ENCODE peak calls at places on chromosomes 5 and 9, in ten cellular contexts. One of them, this sample, is unnamed.
A peak's percentile ranks its signal among the peaks of the same experiment; 100 is the strongest.

GRCh38 chr5:179623906-179624741 is 653 bp upstream of the HNRNPH1 start:
- DNase-seq in endothelial cell: no peak
- DNase-seq in GM23338: peak; percentile 86
- DNase-seq in tibial nerve: no peak
- DNase-seq in NCI-H460: no peak
- DNase-seq in anterior cingulate cortex: no peak
- DNase-seq in CD4-positive, CD25-positive, alpha-beta regulatory T cell: peak; percentile 61
- DNase-seq in stimulated activated CD4-positive, alpha-beta T cell treated with anti-CD3 and anti-CD28 coated beads, Interleukin-12 subunit alpha, Interleukin-12 subunit beta, amount 100 ng/mL, for 4 hours: peak; percentile 39
- DNase-seq in astrocyte of the spinal cord: peak; percentile 90
- DNase-seq in AG09319: no peak
- DNase-seq in this sample: peak; percentile 71

GRCh38 chr9:19629506-19629905 is 159.3 kb downstream of the SLC24A2 start:
- DNase-seq in endothelial cell: peak; percentile 38
- DNase-seq in NCI-H460: no peak
- DNase-seq in CD4-positive, CD25-positive, alpha-beta regulatory T cell: no peak
- DNase-seq in astrocyte of the spinal cord: no peak
- DNase-seq in GM23338: peak; percentile 47
- DNase-seq in AG09319: no peak
- DNase-seq in tibial nerve: no peak
- DNase-seq in stimulated activated CD4-positive, alpha-beta T cell treated with anti-CD3 and anti-CD28 coated beads, Interleukin-12 subunit alpha, Interleukin-12 subunit beta, amount 100 ng/mL, for 4 hours: no peak
- DNase-seq in anterior cingulate cortex: no peak
- DNase-seq in this sample: no peak

GRCh38 chr5:177973066-177973635 is 22.9 kb downstream of the PROP1 start:
- DNase-seq in NCI-H460: no peak
- DNase-seq in astrocyte of the spinal cord: no peak
- DNase-seq in AG09319: no peak
- DNase-seq in GM23338: no peak
- DNase-seq in stimulated activated CD4-positive, alpha-beta T cell treated with anti-CD3 and anti-CD28 coated beads, Interleukin-12 subunit alpha, Interleukin-12 subunit beta, amount 100 ng/mL, for 4 hours: no peak
- DNase-seq in anterior cingulate cortex: no peak
- DNase-seq in CD4-positive, CD25-positive, alpha-beta regulatory T cell: no peak
- DNase-seq in endothelial cell: no peak
- DNase-seq in tibial nerve: no peak
- DNase-seq in this sample: no peak

GRCh38 chr5:167743685-167744084 is 547.8 kb upstream of the WWC1 start:
- DNase-seq in AG09319: no peak
- DNase-seq in stimulated activated CD4-positive, alpha-beta T cell treated with anti-CD3 and anti-CD28 coated beads, Interleukin-12 subunit alpha, Interleukin-12 subunit beta, amount 100 ng/mL, for 4 hours: no peak
- DNase-seq in tibial nerve: no peak
- DNase-seq in anterior cingulate cortex: no peak
- DNase-seq in GM23338: no peak
- DNase-seq in endothelial cell: no peak
- DNase-seq in astrocyte of the spinal cord: peak; percentile 89
- DNase-seq in CD4-positive, CD25-positive, alpha-beta regulatory T cell: no peak
- DNase-seq in NCI-H460: peak; percentile 16
- DNase-seq in this sample: no peak

GRCh38 chr5:172648008-172648359 is 6.9 kb downstream of the NEURL1B start:
- DNase-seq in CD4-positive, CD25-positive, alpha-beta regulatory T cell: no peak
- DNase-seq in AG09319: no peak
- DNase-seq in anterior cingulate cortex: no peak
- DNase-seq in astrocyte of the spinal cord: no peak
- DNase-seq in tibial nerve: no peak
- DNase-seq in endothelial cell: no peak
- DNase-seq in NCI-H460: no peak
- DNase-seq in GM23338: no peak
- DNase-seq in stimulated activated CD4-positive, alpha-beta T cell treated with anti-CD3 and anti-CD28 coated beads, Interleukin-12 subunit alpha, Interleukin-12 subunit beta, amount 100 ng/mL, for 4 hours: no peak
- DNase-seq in this sample: no peak

GRCh38 chr5:132497488-132497997 is 7.0 kb upstream of the IRF1 start:
- DNase-seq in stimulated activated CD4-positive, alpha-beta T cell treated with anti-CD3 and anti-CD28 coated beads, Interleukin-12 subunit alpha, Interleukin-12 subunit beta, amount 100 ng/mL, for 4 hours: no peak
- DNase-seq in anterior cingulate cortex: no peak
- DNase-seq in AG09319: peak; percentile 71
- DNase-seq in CD4-positive, CD25-positive, alpha-beta regulatory T cell: no peak
- DNase-seq in tibial nerve: peak; percentile 35
- DNase-seq in endothelial cell: no peak
- DNase-seq in GM23338: peak; percentile 35
- DNase-seq in astrocyte of the spinal cord: peak; percentile 95
- DNase-seq in NCI-H460: no peak
- DNase-seq in this sample: no peak

GRCh38 chr5:56829137-56829536 is 13.8 kb downstream of the MAP3K1 start:
- DNase-seq in anterior cingulate cortex: no peak
- DNase-seq in NCI-H460: no peak
- DNase-seq in AG09319: no peak
- DNase-seq in stimulated activated CD4-positive, alpha-beta T cell treated with anti-CD3 and anti-CD28 coated beads, Interleukin-12 subunit alpha, Interleukin-12 subunit beta, amount 100 ng/mL, for 4 hours: peak; percentile 51
- DNase-seq in tibial nerve: no peak
- DNase-seq in endothelial cell: no peak
- DNase-seq in GM23338: no peak
- DNase-seq in CD4-positive, CD25-positive, alpha-beta regulatory T cell: peak; percentile 64
- DNase-seq in astrocyte of the spinal cord: no peak
- DNase-seq in this sample: peak; percentile 48

GRCh38 chr5:150523472-150524350 is 15.8 kb downstream of the NDST1 start:
- DNase-seq in AG09319: peak; percentile 52
- DNase-seq in tibial nerve: no peak
- DNase-seq in NCI-H460: peak; percentile 50
- DNase-seq in endothelial cell: peak; percentile 40
- DNase-seq in stimulated activated CD4-positive, alpha-beta T cell treated with anti-CD3 and anti-CD28 coated beads, Interleukin-12 subunit alpha, Interleukin-12 subunit beta, amount 100 ng/mL, for 4 hours: no peak
- DNase-seq in GM23338: peak; percentile 84
- DNase-seq in anterior cingulate cortex: peak; percentile 80
- DNase-seq in astrocyte of the spinal cord: peak; percentile 79
- DNase-seq in CD4-positive, CD25-positive, alpha-beta regulatory T cell: peak; percentile 46
- DNase-seq in this sample: no peak

GRCh38 chr5:80172067-80172690 is 83.7 kb downstream of the SERINC5 start:
- DNase-seq in stimulated activated CD4-positive, alpha-beta T cell treated with anti-CD3 and anti-CD28 coated beads, Interleukin-12 subunit alpha, Interleukin-12 subunit beta, amount 100 ng/mL, for 4 hours: no peak
- DNase-seq in anterior cingulate cortex: no peak
- DNase-seq in NCI-H460: no peak
- DNase-seq in GM23338: no peak
- DNase-seq in endothelial cell: no peak
- DNase-seq in CD4-positive, CD25-positive, alpha-beta regulatory T cell: no peak
- DNase-seq in AG09319: no peak
- DNase-seq in astrocyte of the spinal cord: no peak
- DNase-seq in tibial nerve: no peak
- DNase-seq in this sample: no peak

This sample was measured in T-helper 2 cell treated with Interferon-gamma antibody and Interleukin-4, amounts not matched to agents 5 μg/mL and 100 μg/mL, for 36 hours.